ENCODE peak calls at places on chromosomes 16 and 17, in seven cellular contexts. D, Z, L, H, A, J and G are unnamed samples.

GRCh38 chr17:1460233-1460632 is 4.2 kb upstream of the CRK start:
- DNase-seq in J (peak; percentile 97), A (peak; percentile 74), L (peak; percentile 85), D (peak; percentile 97), Z (peak; percentile 49), H (no peak), G (peak; percentile 59)

GRCh38 chr16:89017956-89018604 is 41.1 kb upstream of the CBFA2T3 start:
- DNase-seq in L (no peak), J (no peak), A (no peak), D (no peak), Z (no peak), H (no peak), G (no peak)

GRCh38 chr17:28900986-28901726 is 1.7 kb downstream of the DHRS13 start:
- DNase-seq in A (no peak), D (no peak), L (no peak), Z (no peak), H (no peak), J (no peak), G (no peak)

GRCh38 chr16:17328971-17329370 is 141.8 kb downstream of the XYLT1 start:
- DNase-seq in L (no peak), Z (no peak), H (no peak), D (no peak), J (peak; percentile 31), A (no peak), G (no peak)

GRCh38 chr17:16286947-16287562 is 66.2 kb downstream of the CENPV start:
- DNase-seq in Z (no peak), D (no peak), A (no peak), J (no peak), H (no peak), L (no peak), G (no peak)

GRCh38 chr16:20911361-20911760 is 10.8 kb downstream of the LYRM1 start:
- DNase-seq in L (no peak), D (no peak), H (no peak), A (no peak), Z (peak; percentile 81), J (no peak), G (no peak)

GRCh38 chr16:3087243-3087791 is 11.8 kb downstream of the ZSCAN10 start:
- DNase-seq in A (no peak), H (no peak), L (no peak), D (no peak), J (no peak), Z (peak; percentile 89), G (no peak)

GRCh38 chr17:61722398-61722797 is 131.4 kb upstream of the NACA2 start:
- DNase-seq in A (no peak), J (no peak), Z (no peak), H (no peak), L (no peak), D (no peak), G (no peak)

GRCh38 chr17:55727920-55728319 is 5.3 kb upstream of the TMEM100 start:
- DNase-seq in H (no peak), L (no peak), Z (no peak), J (no peak), D (no peak), A (no peak), G (no peak)

GRCh38 chr16:54034684-54035083 is 251.9 kb downstream of the IRX3 start:
- DNase-seq in H (no peak), Z (peak; percentile 17), A (no peak), D (no peak), L (no peak), J (no peak), G (no peak)

GRCh38 chr16:75541236-75541635 is 5.3 kb upstream of the CHST5 start:
- DNase-seq in A (no peak), J (no peak), H (no peak), D (no peak), L (no peak), Z (no peak), G (no peak)
- H3K27ac ChIP-seq in A (no peak overlapping the region), J (no peak overlapping the region), H (no peak overlapping the region), D (no peak overlapping the region), L (no peak overlapping the region), Z (no peak overlapping the region), G (no peak overlapping the region)

GRCh38 chr16:22300427-22301071 is 3.3 kb downstream of the POLR3E start:
- DNase-seq in H (peak; percentile 59), D (peak; percentile 78), J (peak; percentile 73), L (no peak), A (peak; percentile 42), Z (peak; percentile 52), G (peak; percentile 66)
- H3K36me3 ChIP-seq in H (peaks cover 15% of the 10 kb centered on the region), D (peaks cover 9% of the 10 kb centered on the region), J (no peaks in the 10 kb centered on the region), L (peaks cover 6% of the 10 kb centered on the region), A (peaks cover 2% of the 10 kb centered on the region), Z (no peaks in the 10 kb centered on the region), G (peaks cover 61% of the 10 kb centered on the region)

GRCh38 chr17:13576661-13577526 is 24.8 kb downstream of the HS3ST3A1 start:
- DNase-seq in L (no peak), Z (no peak), D (no peak), H (no peak), A (no peak), J (no peak), G (no peak)
- TF ChIP-seq CTCF in L (no peak), Z (no peak), D (no peak), H (no peak), A (no peak), J (no peak), G (no peak)

GRCh38 chr17:7014261-7014994 is 2.0 kb downstream of the RNASEK start:
- DNase-seq in D (peak; percentile 98), H (peak; percentile 98), L (peak; percentile 94), Z (peak; percentile 99), J (peak; percentile 97), A (peak; percentile 97), G (peak; percentile 97)

GRCh38 chr17:7016406-7016805 is 4.0 kb downstream of the RNASEK start:
- DNase-seq in H (no peak), D (no peak), J (no peak), L (no peak), Z (no peak), A (no peak), G (no peak)

GRCh38 chr17:7016886-7017826 is 4.7 kb downstream of the RNASEK start:
- DNase-seq in Z (no peak), D (no peak), A (no peak), L (no peak), H (no peak), J (no peak), G (no peak)

GRCh38 chr17:7014995-7015586 is 2.7 kb downstream of the RNASEK start:
- DNase-seq in J (no peak), H (no peak), Z (no peak), L (no peak), A (no peak), D (peak; percentile 36), G (no peak)

GRCh38 chr17:7015587-7016020 is 3.2 kb downstream of the RNASEK start:
- DNase-seq in D (no peak), J (no peak), H (no peak), L (no peak), A (no peak), Z (no peak), G (no peak)
- H3K27ac ChIP-seq in D (peak overlapping the region; percentile 96), J (peak overlapping the region; percentile 97), H (peak overlapping the region; percentile 95), L (peak overlapping the region; percentile 98), A (peak overlapping the region; percentile 95), Z (peak overlapping the region; percentile 94), G (peak overlapping the region; percentile 74)

GRCh38 chr16:8814095-8814806 is 16.6 kb downstream of the PMM2 start:
- DNase-seq in H (no peak), A (no peak), D (no peak), L (no peak), Z (no peak), J (no peak), G (no peak)
- H3K36me3 ChIP-seq in H (peaks cover 65% of the 10 kb centered on the region), A (peaks cover 64% of the 10 kb centered on the region), D (peaks cover 52% of the 10 kb centered on the region), L (peaks cover 81% of the 10 kb centered on the region), Z (peaks cover 51% of the 10 kb centered on the region), J (no peaks in the 10 kb centered on the region), G (peaks cover 56% of the 10 kb centered on the region)